ENCODE peak calls at places on chromosomes 16 and 17, in six cellular contexts. L, P, Z, A, R and U are unnamed samples.

GRCh38 chr17:37884516-37884915 is 39.7 kb upstream of the TBC1D3K start:
- DNase-seq in L (no peak), P (no peak), Z (no peak), A (no peak), R (no peak), U (no peak)

GRCh38 chr16:22174642-22175041 is 12.3 kb downstream of the SDR42E2 start:
- DNase-seq in L (peak; percentile 40), P (no peak), Z (no peak), A (no peak), R (no peak), U (no peak)

GRCh38 chr16:13453938-13454553 is 465.9 kb upstream of the ERCC4 start:
- DNase-seq in L (no peak), P (peak; percentile 53), Z (no peak), A (peak; percentile 10), R (no peak), U (peak; percentile 25)

GRCh38 chr16:52128407-52128806 is 418.5 kb downstream of the TOX3 start:
- DNase-seq in L (no peak), P (no peak), Z (no peak), A (no peak), R (no peak), U (no peak)

GRCh38 chr17:8256291-8256690 is 7.2 kb downstream of the PFAS start:
- DNase-seq in L (no peak), P (no peak), Z (no peak), A (no peak), R (no peak), U (no peak)

GRCh38 chr16:74466872-74467271 is 45.6 kb upstream of the CLEC18B start:
- DNase-seq in L (no peak), P (no peak), Z (no peak), A (no peak), R (no peak), U (no peak)

GRCh38 chr16:74019608-74020007 is 277.0 kb upstream of the PSMD7 start:
- DNase-seq in L (no peak), P (no peak), Z (no peak), A (no peak), R (no peak), U (no peak)

GRCh38 chr17:80732268-80732667 is 187.6 kb downstream of the RPTOR start:
- DNase-seq in L (no peak), P (no peak), Z (no peak), A (peak; percentile 36), R (peak; percentile 74), U (peak; percentile 65)

GRCh38 chr17:17376362-17376761 is 73.2 kb downstream of the NT5M start:
- DNase-seq in L (peak; percentile 24), P (no peak), Z (no peak), A (peak; percentile 79), R (peak; percentile 76), U (no peak)

GRCh38 chr16:78684040-78684611 is 584.7 kb downstream of the WWOX start:
- DNase-seq in L (no peak), P (no peak), Z (peak; percentile 84), A (peak; percentile 89), R (peak; percentile 43), U (peak; percentile 81)

GRCh38 chr16:68994324-68994723 is 111.1 kb upstream of the HAS3 start:
- DNase-seq in L (no peak), P (no peak), Z (no peak), A (no peak), R (no peak), U (no peak)

GRCh38 chr17:17722081-17722905 is 41.0 kb downstream of the RAI1 start:
- DNase-seq in L (no peak), P (no peak), Z (no peak), A (no peak), R (peak; percentile 58), U (no peak)

GRCh38 chr17:39484178-39484577 is 22.9 kb downstream of the CDK12 start:
- DNase-seq in L (no peak), P (no peak), Z (no peak), A (no peak), R (no peak), U (no peak)

GRCh38 chr17:78737332-78737731 is 44.7 kb downstream of the CYTH1 start:
- DNase-seq in L (no peak), P (no peak), Z (no peak), A (peak; percentile 77), R (peak; percentile 83), U (peak; percentile 68)

GRCh38 chr16:16014329-16015224 is 65.2 kb downstream of the ABCC1 start:
- DNase-seq in L (no peak), P (no peak), Z (peak; percentile 75), A (peak; percentile 72), R (peak; percentile 62), U (peak; percentile 49)

GRCh38 chr17:71482625-71483024 is 638.2 kb upstream of the SOX9 start:
- DNase-seq in L (no peak), P (no peak), Z (no peak), A (no peak), R (no peak), U (no peak)

GRCh38 chr16:56357291-56357764 is 68.0 kb downstream of the AMFR start:
- DNase-seq in L (peak; percentile 72), P (no peak), Z (no peak), A (peak; percentile 69), R (peak; percentile 63), U (no peak)

GRCh38 chr16:53775821-53776431 is 72.0 kb downstream of the FTO start:
- DNase-seq in L (no peak), P (no peak), Z (peak; percentile 42), A (peak; percentile 96), R (peak; percentile 91), U (peak; percentile 90)

GRCh38 chr17:50830994-50831393 is 4.4 kb upstream of the WFIKKN2 start:
- DNase-seq in L (no peak), P (no peak), Z (no peak), A (no peak), R (no peak), U (peak; percentile 39)

DNA sequence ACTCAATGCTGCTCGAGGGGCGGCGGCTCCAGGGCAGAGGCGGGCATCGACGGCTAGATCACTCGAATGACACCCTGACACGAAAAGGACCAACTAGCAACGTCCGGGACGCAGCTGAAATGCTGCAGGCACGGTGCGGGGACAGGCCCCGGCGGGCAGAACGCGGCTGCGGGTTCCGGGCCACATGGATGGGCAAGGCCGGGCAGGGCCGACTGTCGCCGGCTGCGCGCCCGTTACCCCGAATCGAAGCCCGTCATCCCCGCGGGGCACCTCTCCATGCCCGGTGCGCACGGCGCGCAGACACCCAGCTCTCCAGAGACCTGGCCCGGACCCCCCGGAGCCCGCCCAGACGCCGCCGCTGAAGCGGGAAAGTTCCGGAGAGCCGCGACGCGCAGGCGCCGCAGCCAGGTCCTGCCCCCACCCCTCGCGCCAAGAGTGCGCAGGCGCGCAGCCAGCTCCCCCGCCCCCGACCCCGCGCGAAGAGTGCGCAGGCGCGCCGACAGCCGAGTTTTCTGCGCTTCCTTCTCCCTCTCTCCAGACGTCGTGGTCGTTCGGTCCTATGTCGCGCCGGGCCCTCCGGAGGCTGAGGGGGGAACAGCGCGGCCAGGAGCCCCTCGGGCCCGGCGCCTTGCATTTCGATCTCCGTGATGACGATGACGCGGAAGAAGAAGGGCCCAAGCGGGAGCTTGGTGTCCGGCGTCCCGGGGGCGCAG is at the start of gene TCF25:
- DNase-seq in L (peak; percentile 93), P (peak; percentile 84), Z (peak; percentile 85), A (peak; percentile 89), R (peak; percentile 79), U (peak; percentile 86)
- TF ChIP-seq CTCF in L (no peak), P (peak; percentile 22), Z (no peak), A (no peak), R (no peak), U (no peak)

GRCh38 chr17:42548993-42549755 is 3.5 kb upstream of the HSD17B1 start:
- DNase-seq in L (no peak), P (no peak), Z (no peak), A (no peak), R (no peak), U (no peak)

GRCh38 chr17:42555122-42555622 is 2.4 kb downstream of the HSD17B1 start:
- DNase-seq in L (no peak), P (no peak), Z (no peak), A (no peak), R (no peak), U (no peak)

GRCh38 chr17:42553161-42553818 is 567 bp downstream of the HSD17B1 start:
- DNase-seq in L (peak; percentile 78), P (no peak), Z (no peak), A (peak; percentile 69), R (no peak), U (no peak)

GRCh38 chr17:42554250-42555121 is 1.8 kb downstream of the HSD17B1 start:
- DNase-seq in L (peak; percentile 97), P (peak; percentile 81), Z (peak; percentile 90), A (peak; percentile 67), R (peak; percentile 76), U (peak; percentile 84)

GRCh38 chr17:42553866-42554249 is 1.1 kb downstream of the HSD17B1 start:
- DNase-seq in L (peak; percentile 81), P (no peak), Z (no peak), A (peak; percentile 26), R (no peak), U (no peak)
- TF ChIP-seq CTCF in L (no peak), P (no peak), Z (no peak), A (no peak), R (peak; percentile 4), U (no peak)

GRCh38 chr17:68541816-68542215 is 29.6 kb downstream of the PRKAR1A start:
- DNase-seq in L (no peak), P (no peak), Z (no peak), A (no peak), R (no peak), U (no peak)

GRCh38 chr17:68535903-68536302 is 23.7 kb downstream of the PRKAR1A start:
- DNase-seq in L (no peak), P (no peak), Z (no peak), A (no peak), R (no peak), U (no peak)

GRCh38 chr17:68542698-68543463 is 30.7 kb downstream of the PRKAR1A start:
- DNase-seq in L (no peak), P (no peak), Z (no peak), A (no peak), R (no peak), U (no peak)

GRCh38 chr17:68540981-68541380 is 28.8 kb downstream of the PRKAR1A start:
- DNase-seq in L (no peak), P (no peak), Z (no peak), A (no peak), R (no peak), U (no peak)

DNA sequence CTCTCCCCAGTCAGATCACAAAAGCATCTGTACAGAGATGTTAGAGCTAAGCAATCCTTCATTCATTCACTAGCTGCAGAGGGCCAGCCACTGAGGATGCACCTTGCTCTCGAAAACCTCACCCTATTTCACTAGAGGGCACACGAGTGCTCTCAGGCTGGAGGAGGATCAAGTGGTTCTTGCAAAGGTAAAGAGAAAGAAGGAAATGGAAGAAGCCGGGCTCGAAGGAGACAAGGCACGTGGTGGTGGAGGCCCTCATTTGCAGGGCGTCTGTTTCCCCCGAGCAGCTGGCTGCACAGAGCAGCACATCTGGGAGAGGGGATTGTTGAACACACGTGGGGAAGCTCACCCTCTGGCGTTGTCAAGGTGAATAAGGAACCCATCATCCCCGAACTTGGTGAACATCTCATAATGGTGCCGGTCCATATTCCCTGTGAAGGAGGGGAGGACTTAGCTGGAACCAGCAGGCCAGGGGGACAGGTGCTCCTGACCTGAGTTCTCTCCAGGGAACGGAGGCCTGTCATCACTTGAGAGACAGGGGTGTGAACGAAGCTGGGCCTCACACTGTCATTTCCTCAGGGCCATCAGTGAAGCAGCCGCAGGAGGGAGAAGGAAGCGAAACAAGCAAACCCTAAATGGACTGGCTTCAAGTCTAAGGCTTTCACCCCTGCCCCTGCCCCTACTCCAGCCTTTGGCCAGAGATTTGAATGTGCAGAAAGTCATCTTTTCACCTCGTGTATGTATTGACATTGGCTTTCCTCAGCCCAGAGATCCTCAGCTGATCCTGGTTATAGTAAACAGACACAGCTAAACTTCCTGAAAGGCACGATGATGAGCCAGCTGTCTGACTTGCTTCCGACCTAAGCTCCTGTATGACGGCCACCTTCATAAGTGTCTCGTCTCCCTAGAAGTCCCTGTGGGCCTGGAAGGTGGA is 27.6 kb downstream of the PRKAR1A start:
- DNase-seq in L (no peak), P (no peak), Z (no peak), A (peak; percentile 36), R (no peak), U (peak; percentile 10)
- TF ChIP-seq CTCF in L (no peak), P (no peak), Z (no peak), A (peak; percentile 17), R (no peak), U (no peak)

GRCh38 chr16:11315499-11315898 is 29.8 kb upstream of the RMI2 start:
- DNase-seq in L (no peak), P (peak; percentile 14), Z (no peak), A (peak; percentile 48), R (peak; percentile 68), U (peak; percentile 96)
- TF ChIP-seq CTCF in L (no peak), P (peak; percentile 48), Z (no peak), A (no peak), R (peak; percentile 9), U (peak; percentile 36)